ENCODE peak calls at places on chromosomes 4 and X, in seven cellular contexts. R, P, O, D, I, Q and K are unnamed samples.

GRCh38 chr4:169144061-169144600 is 126.6 kb downstream of the SH3RF1 start:
- DNase-seq in O (no peak), I (no peak), P (no peak), Q (no peak), D (no peak), R (no peak), K (no peak)

GRCh38 chr4:20544645-20545044 is 155.6 kb upstream of the PACRGL start:
- DNase-seq in Q (peak), I (peak), P (peak), D (no peak), O (no peak), R (no peak), K (no peak)

GRCh38 chr4:61180405-61180804 is 19.7 kb upstream of the ADGRL3 start:
- DNase-seq in Q (no peak), O (no peak), I (no peak), P (no peak), D (no peak), R (no peak), K (no peak)

GRCh38 chrX:118724775-118725174 is 2.6 kb upstream of the IL13RA1 start:
- DNase-seq in I (peak), P (peak), Q (peak), R (no peak), O (no peak), D (no peak), K (no peak)

GRCh38 chr4:101020956-101021355 is 326.4 kb downstream of the PPP3CA start:
- DNase-seq in R (no peak), P (no peak), O (no peak), Q (peak), D (no peak), I (peak), K (no peak)

GRCh38 chrX:41273638-41274037 is 60.3 kb upstream of the DDX3X start:
- DNase-seq in I (no peak), O (no peak), P (no peak), Q (peak), R (no peak), D (no peak), K (no peak)

GRCh38 chr4:120769227-120769626 is 153.3 kb downstream of the PRDM5 start:
- DNase-seq in Q (peak), R (no peak), D (no peak), I (peak), O (no peak), P (no peak), K (peak)

GRCh38 chr4:147578057-147578476 is 39.1 kb upstream of the TMEM184C start:
- DNase-seq in Q (peak), P (no peak), D (no peak), R (no peak), O (no peak), I (peak), K (peak)

GRCh38 chr4:11367371-11367770 is 61.3 kb downstream of the HS3ST1 start:
- DNase-seq in Q (peak), P (no peak), O (no peak), I (peak), R (no peak), D (no peak), K (peak)

GRCh38 chrX:23792861-23793553 is 10.0 kb downstream of the SAT1 start:
- DNase-seq in Q (peak), I (no peak), O (no peak), D (no peak), P (no peak), R (no peak), K (no peak)

GRCh38 chrX:132435222-132435621 is 53.6 kb downstream of the MBNL3 start:
- DNase-seq in D (no peak), I (peak), R (no peak), O (no peak), P (no peak), Q (peak), K (no peak)

GRCh38 chr4:127889903-127890302 is 9.2 kb downstream of the PLK4 start:
- DNase-seq in P (no peak), O (no peak), Q (peak), I (no peak), D (no peak), R (no peak), K (no peak)

GRCh38 chrX:30489323-30489722 is 88.2 kb downstream of the TASL start:
- DNase-seq in P (peak), O (no peak), Q (no peak), D (no peak), R (no peak), I (no peak), K (no peak)

GRCh38 chr4:140037353-140038030 is 116.5 kb downstream of the MAML3 start:
- DNase-seq in I (peak), Q (peak), O (no peak), R (no peak), P (no peak), D (no peak), K (no peak)

GRCh38 chrX:53716328-53717088 is 30.0 kb upstream of the HUWE1 start:
- DNase-seq in I (peak), D (peak), R (no peak), P (no peak), Q (no peak), O (peak), K (no peak)

GRCh38 chr4:15402974-15403373 is 24.9 kb upstream of the C1QTNF7 start:
- DNase-seq in O (no peak), I (no peak), R (no peak), D (no peak), Q (no peak), P (no peak), K (no peak)

GRCh38 chr4:8648296-8648695 is 55.7 kb downstream of the CPZ start:
- DNase-seq in R (no peak), D (no peak), O (no peak), Q (no peak), P (no peak), I (no peak), K (no peak)

GRCh38 chrX:148270499-148270898 is 229.9 kb upstream of the AFF2 start:
- DNase-seq in R (no peak), Q (no peak), O (no peak), D (no peak), I (no peak), P (no peak), K (no peak)

GRCh38 chr4:6734165-6734786 is 18.3 kb downstream of the BLOC1S4 start:
- DNase-seq in O (no peak), R (no peak), Q (no peak), P (peak), I (no peak), D (no peak), K (no peak)

GRCh38 chrX:41963348-41963747 is 40.0 kb upstream of the CASK start:
- DNase-seq in R (no peak), D (no peak), P (no peak), O (no peak), Q (peak), I (no peak), K (no peak)

GRCh38 chr4:180610317-180610716 is 1632.9 kb upstream of the TENM3 start:
- DNase-seq in D (no peak), Q (no peak), P (no peak), O (no peak), I (no peak), R (no peak), K (no peak)

GRCh38 chr4:1992468-1993168 is 16.2 kb downstream of the NELFA start:
- DNase-seq in O (no peak), Q (peak), I (no peak), R (no peak), P (no peak), D (no peak), K (no peak)

GRCh38 chr4:42616576-42616975 is 40.3 kb downstream of the ATP8A1 start:
- DNase-seq in D (no peak), R (no peak), O (no peak), P (no peak), Q (no peak), I (no peak), K (no peak)

GRCh38 chrX:120823554-120823953 is 52.1 kb downstream of the CT47B1 start:
- DNase-seq in O (no peak), I (no peak), D (no peak), Q (no peak), P (no peak), R (no peak), K (no peak)

GRCh38 chr4:26410385-26411293 is 79.6 kb downstream of the CCKAR start:
- DNase-seq in O (peak), Q (peak), I (peak), P (peak), R (no peak), D (no peak), K (peak)

GRCh38 chrX:153411988-153412574 is 809 bp downstream of the ZFP92 start:
- DNase-seq in P (no peak), O (no peak), I (peak), D (no peak), Q (no peak), R (no peak), K (no peak)

GRCh38 chr4:54165438-54165837 is 63.7 kb upstream of the PDGFRA start:
- DNase-seq in Q (peak), D (no peak), O (no peak), P (no peak), R (no peak), I (peak), K (no peak)

GRCh38 chr4:11910780-11911179 is 482.1 kb upstream of the HS3ST1 start:
- DNase-seq in D (no peak), R (no peak), O (no peak), I (no peak), P (no peak), Q (no peak), K (no peak)

GRCh38 chrX:7330971-7331746 is 183.2 kb upstream of the PUDP start:
- DNase-seq in Q (peak), O (no peak), I (peak), D (no peak), R (no peak), P (no peak), K (peak)

GRCh38 chrX:129706395-129707072 is 32.2 kb upstream of the XPNPEP2 start:
- DNase-seq in D (no peak), Q (peak), P (no peak), O (no peak), R (no peak), I (no peak), K (no peak)

GRCh38 chr4:88843067-88843723 is 145.6 kb upstream of the NAP1L5 start:
- DNase-seq in O (no peak), Q (peak), P (no peak), D (no peak), R (no peak), I (no peak), K (no peak)